ENCODE peak calls at places on chromosome 15, in six cellular contexts. H, P, N, M, F and X are unnamed samples.

GRCh38 chr15:52651868-52652267 is 27.3 kb downstream of the ATOSA start:
- DNase-seq in H (peak), P (peak), N (peak), M (peak), F (no peak), X (peak)

GRCh38 chr15:51132384-51133139 is 37.9 kb upstream of the TNFAIP8L3 start:
- DNase-seq in H (peak), P (peak), N (peak), M (peak), F (no peak), X (peak)

GRCh38 chr15:33066584-33066983 is 127.9 kb downstream of the FMN1 start:
- DNase-seq in H (no peak), P (no peak), N (no peak), M (no peak), F (no peak), X (no peak)

GRCh38 chr15:68031406-68031805 is 22.7 kb upstream of the PIAS1 start:
- DNase-seq in H (no peak), P (no peak), N (no peak), M (no peak), F (no peak), X (no peak)

GRCh38 chr15:68668926-68669600 is 90.3 kb downstream of the CORO2B start:
- DNase-seq in H (no peak), P (no peak), N (no peak), M (no peak), F (no peak), X (no peak)

GRCh38 chr15:100721758-100722550 is 119.6 kb downstream of the ASB7 start:
- DNase-seq in H (peak), P (no peak), N (no peak), M (no peak), F (no peak), X (peak)

GRCh38 chr15:65470866-65471265 is 46.6 kb downstream of the DPP8 start:
- DNase-seq in H (no peak), P (no peak), N (no peak), M (no peak), F (no peak), X (no peak)

GRCh38 chr15:83775738-83776137 is 121.8 kb downstream of the ADAMTSL3 start:
- DNase-seq in H (no peak), P (no peak), N (no peak), M (no peak), F (no peak), X (no peak)

GRCh38 chr15:21261965-21262850 is 178.1 kb downstream of the POTEB3 start:
- DNase-seq in H (no peak), P (no peak), N (no peak), M (peak), F (peak), X (no peak)

GRCh38 chr15:20106026-20106425 is 435.6 kb downstream of the GOLGA6L6 start:
- DNase-seq in H (peak), P (no peak), N (no peak), M (peak), F (peak), X (no peak)

GRCh38 chr15:70152070-70152480 is 54.4 kb upstream of the TLE3 start:
- DNase-seq in H (no peak), P (no peak), N (no peak), M (no peak), F (no peak), X (peak)

GRCh38 chr15:88745696-88746095 is 57.5 kb upstream of the ACAN start:
- DNase-seq in H (no peak), P (no peak), N (no peak), M (no peak), F (no peak), X (peak)

GRCh38 chr15:69713726-69714559 is 261.3 kb downstream of the RPLP1 start:
- DNase-seq in H (no peak), P (no peak), N (no peak), M (no peak), F (no peak), X (peak)

GRCh38 chr15:59255647-59256380 is 49.2 kb downstream of the LDHAL6B start:
- DNase-seq in H (no peak), P (no peak), N (no peak), M (no peak), F (no peak), X (peak)

GRCh38 chr15:43483306-43484128 is 9.4 kb downstream of the TP53BP1 start:
- DNase-seq in H (no peak), P (no peak), N (no peak), M (no peak), F (no peak), X (no peak)

GRCh38 chr15:100934166-100934565 is 15.0 kb downstream of the LRRK1 start:
- DNase-seq in H (no peak), P (no peak), N (no peak), M (no peak), F (no peak), X (no peak)

GRCh38 chr15:58546635-58547627 is 115.1 kb downstream of the LIPC start:
- DNase-seq in H (no peak), P (no peak), N (no peak), M (no peak), F (no peak), X (peak)

GRCh38 chr15:88695046-88695445 is 56.2 kb downstream of the ISG20 start:
- DNase-seq in H (no peak), P (no peak), N (no peak), M (no peak), F (no peak), X (no peak)